ENCODE peak calls at places on chromosomes 12 and 14, in six cellular contexts. One of them, this sample, is unnamed. For H3K27me3, the result is how much of the 10 kb centered on the place peaks cover.

GRCh38 chr12:5567021-5567744 is 135.3 kb downstream of the NTF3 start:
- DNase-seq in aorta: no peak
- DNase-seq in mesendoderm: no peak
- DNase-seq in heart left ventricle: peak
- DNase-seq in HCT116: no peak
- DNase-seq in PC-9: no peak
- DNase-seq in this sample: no peak

GRCh38 chr14:94180655-94181271 is 6.6 kb downstream of the PPP4R4 start:
- DNase-seq in HCT116: peak
- DNase-seq in PC-9: no peak
- DNase-seq in aorta: no peak
- DNase-seq in mesendoderm: peak
- DNase-seq in heart left ventricle: no peak
- DNase-seq in this sample: no peak

GRCh38 chr12:9699269-9699897 is 29.9 kb downstream of the CLEC2D start:
- DNase-seq in aorta: no peak
- DNase-seq in heart left ventricle: no peak
- DNase-seq in mesendoderm: no peak
- DNase-seq in HCT116: no peak
- DNase-seq in PC-9: no peak
- DNase-seq in this sample: no peak

GRCh38 chr12:1927051-1927680 is 8.7 kb upstream of the CACNA2D4 start:
- DNase-seq in aorta: no peak
- DNase-seq in PC-9: no peak
- DNase-seq in heart left ventricle: no peak
- DNase-seq in mesendoderm: no peak
- DNase-seq in HCT116: no peak
- DNase-seq in this sample: no peak

GRCh38 chr12:27284751-27285150 is 40.7 kb downstream of the STK38L start:
- DNase-seq in mesendoderm: no peak
- DNase-seq in PC-9: no peak
- DNase-seq in heart left ventricle: no peak
- DNase-seq in aorta: no peak
- DNase-seq in HCT116: no peak
- DNase-seq in this sample: peak

GRCh38 chr12:109951136-109951535 is 45.0 kb downstream of the GIT2 start:
- DNase-seq in PC-9: peak
- DNase-seq in heart left ventricle: no peak
- DNase-seq in mesendoderm: no peak
- DNase-seq in HCT116: peak
- DNase-seq in aorta: no peak
- DNase-seq in this sample: peak

GRCh38 chr12:103169-103981 is 36.8 kb downstream of the IQSEC3 start:
- DNase-seq in heart left ventricle: no peak
- DNase-seq in HCT116: peak
- DNase-seq in PC-9: no peak
- DNase-seq in mesendoderm: peak
- DNase-seq in aorta: no peak
- DNase-seq in this sample: no peak

GRCh38 chr12:50394469-50395029 is 1.9 kb downstream of the FAM186A start:
- DNase-seq in PC-9: peak
- DNase-seq in HCT116: no peak
- DNase-seq in heart left ventricle: no peak
- DNase-seq in aorta: no peak
- DNase-seq in mesendoderm: peak
- DNase-seq in this sample: no peak

DNA sequence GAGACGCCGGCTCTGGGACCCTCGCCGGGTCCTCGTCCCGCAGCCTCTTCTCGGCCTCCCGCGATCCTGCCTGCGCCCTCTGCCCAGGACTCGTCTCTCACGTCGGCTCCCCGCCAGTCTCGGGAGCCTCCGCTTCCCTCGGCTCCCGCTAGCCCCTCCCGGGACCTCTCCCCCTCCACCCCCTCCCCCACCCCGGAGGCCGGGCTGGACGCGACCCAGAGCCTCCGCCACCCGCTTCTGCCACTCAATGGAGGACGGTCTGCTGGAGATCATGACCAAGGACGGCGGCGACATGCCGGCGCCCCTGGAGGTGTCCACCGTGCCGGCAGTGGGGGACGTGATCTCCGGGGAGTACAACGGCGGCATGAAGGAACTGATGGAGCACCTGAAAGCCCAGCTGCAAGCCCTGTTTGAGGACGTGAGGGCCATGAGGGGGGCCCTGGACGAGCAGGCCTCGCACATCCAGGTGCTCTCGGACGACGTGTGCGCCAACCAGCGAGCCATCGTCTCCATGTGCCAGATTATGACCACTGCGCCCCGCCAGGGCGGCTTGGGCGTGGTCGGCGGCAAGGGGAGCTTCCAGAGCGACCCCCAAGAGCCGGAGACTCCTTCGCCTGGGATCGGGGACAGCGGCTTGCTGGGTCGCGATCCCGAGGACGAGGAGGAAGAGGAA is 568 bp downstream of the CCDC184 start:
- DNase-seq in heart left ventricle: peak
- DNase-seq in aorta: no peak
- DNase-seq in HCT116: no peak
- DNase-seq in mesendoderm: peak
- DNase-seq in PC-9: no peak
- DNase-seq in this sample: no peak
- H3K27me3 ChIP-seq in heart left ventricle: under half
- H3K27me3 ChIP-seq in aorta: under half
- H3K27me3 ChIP-seq in HCT116: under half
- H3K27me3 ChIP-seq in mesendoderm: under half
- H3K27me3 ChIP-seq in PC-9: under half
- H3K27me3 ChIP-seq in this sample: under half

GRCh38 chr12:20777420-20777819 is 33.1 kb upstream of the SLCO1B3 start:
- DNase-seq in PC-9: no peak
- DNase-seq in mesendoderm: no peak
- DNase-seq in HCT116: no peak
- DNase-seq in heart left ventricle: no peak
- DNase-seq in aorta: no peak
- DNase-seq in this sample: no peak
- H3K27me3 ChIP-seq in PC-9: under half
- H3K27me3 ChIP-seq in mesendoderm: under half
- H3K27me3 ChIP-seq in HCT116: under half
- H3K27me3 ChIP-seq in heart left ventricle: under half
- H3K27me3 ChIP-seq in aorta: under half
- H3K27me3 ChIP-seq in this sample: under half

DNA sequence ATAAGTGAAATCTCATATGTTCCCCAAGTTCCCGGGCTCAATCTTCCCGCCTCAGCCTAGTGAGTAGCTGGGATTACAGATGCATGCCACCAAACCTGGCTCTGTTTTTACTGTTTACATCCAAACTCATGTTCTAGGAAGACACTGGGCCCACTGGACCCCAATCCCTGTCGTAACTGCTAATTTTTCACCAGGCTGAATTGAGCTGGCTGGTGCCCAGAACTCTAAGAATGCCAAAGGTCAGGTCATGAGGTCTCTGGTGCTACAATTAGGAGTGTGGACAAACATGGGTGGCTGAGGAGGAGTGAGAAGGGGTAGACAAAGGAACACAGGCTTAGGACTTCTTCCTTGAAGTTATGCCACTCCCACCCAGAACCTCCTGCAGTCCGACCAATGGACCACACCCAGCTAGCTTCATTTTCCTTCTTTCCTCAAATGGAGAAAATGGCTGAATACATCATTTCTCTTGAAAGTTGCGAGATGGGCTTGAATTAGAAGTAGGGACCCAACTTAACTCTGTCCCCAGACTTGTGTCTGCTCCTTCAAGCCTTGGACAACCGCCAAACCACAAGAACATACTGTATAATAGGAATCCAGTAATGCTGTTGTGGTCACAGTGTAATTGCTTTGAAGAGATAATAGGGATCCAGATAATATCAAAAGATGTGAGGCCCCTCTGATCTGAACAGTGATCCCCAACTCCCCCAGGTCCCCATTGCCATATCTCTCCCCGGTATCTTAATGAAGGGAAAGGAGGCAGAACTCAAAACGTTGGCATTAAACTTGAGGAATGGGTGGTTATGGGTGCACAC is 8.7 kb upstream of the PLEKHH1 start:
- DNase-seq in aorta: no peak
- DNase-seq in PC-9: no peak
- DNase-seq in heart left ventricle: no peak
- DNase-seq in HCT116: no peak
- DNase-seq in mesendoderm: no peak
- DNase-seq in this sample: no peak
- H3K27me3 ChIP-seq in aorta: under half
- H3K27me3 ChIP-seq in PC-9: under half
- H3K27me3 ChIP-seq in heart left ventricle: under half
- H3K27me3 ChIP-seq in HCT116: under half
- H3K27me3 ChIP-seq in mesendoderm: under half
- H3K27me3 ChIP-seq in this sample: under half

DNA sequence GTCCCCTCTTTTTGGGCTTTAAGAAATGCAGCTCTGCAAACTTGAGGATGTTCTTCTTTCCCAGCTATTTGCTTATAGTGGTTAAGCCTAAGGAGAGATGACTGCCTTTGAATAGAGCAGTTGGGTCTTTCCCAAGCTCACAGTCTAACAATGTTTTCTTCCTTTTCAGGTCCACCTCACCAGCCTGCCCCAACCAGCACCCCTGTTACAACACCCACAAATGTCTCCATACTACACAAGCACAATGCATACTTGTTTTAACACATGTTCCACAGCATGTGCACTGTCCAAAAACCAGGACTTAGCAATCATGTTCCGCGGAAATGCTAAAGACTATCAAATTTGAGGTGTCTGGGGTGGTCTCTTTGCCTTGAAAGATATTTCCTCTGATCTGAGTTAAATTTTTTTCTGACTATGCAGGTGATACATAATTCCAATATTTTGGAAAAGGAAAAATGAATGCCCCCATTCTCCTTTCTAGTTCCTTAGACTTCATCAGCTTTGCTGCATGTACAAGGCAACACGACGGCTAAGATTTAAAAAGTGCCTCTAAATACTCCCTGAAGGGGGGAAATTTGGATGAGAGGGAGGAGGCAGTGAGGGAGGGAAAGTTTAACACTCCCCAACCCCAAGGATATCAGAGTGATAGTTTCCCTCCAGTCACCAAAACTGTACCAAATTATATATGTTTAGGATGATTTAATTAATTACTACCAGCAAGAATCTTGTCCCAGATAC is 6.6 kb upstream of the HOXC13 start:
- DNase-seq in HCT116: no peak
- DNase-seq in PC-9: no peak
- DNase-seq in mesendoderm: no peak
- DNase-seq in aorta: no peak
- DNase-seq in heart left ventricle: no peak
- DNase-seq in this sample: no peak
- H3K27me3 ChIP-seq in HCT116: under half
- H3K27me3 ChIP-seq in PC-9: under half
- H3K27me3 ChIP-seq in mesendoderm: half or more
- H3K27me3 ChIP-seq in aorta: under half
- H3K27me3 ChIP-seq in heart left ventricle: half or more
- H3K27me3 ChIP-seq in this sample: half or more

This sample was measured in kidney epithelial cell.